ENCODE peak calls at places on chromosomes 13 and 19, in five cellular contexts. X, W, S, O and A are unnamed samples.

GRCh38 chr13:113122571-113123225 is at the start of gene F10:
- ATAC-seq in X (no peak), W (no peak), S (peak), O (peak), A (no peak)

GRCh38 chr19:47430041-47430802 is 10.9 kb upstream of the MEIS3 start:
- ATAC-seq in X (peak), W (peak), S (peak), O (peak), A (no peak)

GRCh38 chr19:34181111-34181864 is 9.0 kb downstream of the LSM14A start:
- ATAC-seq in X (no peak), W (no peak), S (no peak), O (peak), A (no peak)

GRCh38 chr13:30789360-30789862 is 54.1 kb downstream of the ALOX5AP start:
- ATAC-seq in X (no peak), W (no peak), S (no peak), O (peak), A (peak)

GRCh38 chr13:34308725-34309124 is 490.8 kb downstream of the RFC3 start:
- ATAC-seq in X (no peak), W (no peak), S (no peak), O (no peak), A (no peak)

GRCh38 chr19:35657904-35658700 is 8.2 kb upstream of the UPK1A start:
- ATAC-seq in X (peak), W (peak), S (no peak), O (peak), A (no peak)

GRCh38 chr19:31220540-31220939 is 128.7 kb downstream of the TSHZ3 start:
- ATAC-seq in X (peak), W (peak), S (no peak), O (peak), A (no peak)

GRCh38 chr13:51479199-51479523 is 26.3 kb upstream of the INTS6 start:
- ATAC-seq in X (peak), W (no peak), S (no peak), O (peak), A (peak)

GRCh38 chr13:44276061-44276460 is 97.6 kb upstream of the SERP2 start:
- ATAC-seq in X (no peak), W (no peak), S (no peak), O (no peak), A (no peak)

GRCh38 chr13:113962386-113962785 is 11.5 kb downstream of the C13orf46 start:
- ATAC-seq in X (no peak), W (no peak), S (no peak), O (no peak), A (no peak)

GRCh38 chr13:26021516-26021915 is 30.3 kb downstream of the SHISA2 start:
- ATAC-seq in X (no peak), W (no peak), S (no peak), O (no peak), A (no peak)

GRCh38 chr13:72745260-72745659 is 17.5 kb downstream of the BORA start:
- ATAC-seq in X (no peak), W (peak), S (no peak), O (peak), A (no peak)

GRCh38 chr13:24274452-24274971 is 34.9 kb upstream of the C1QTNF9 start:
- ATAC-seq in X (peak), W (peak), S (no peak), O (peak), A (peak)

GRCh38 chr13:98825659-98826058 is 73.2 kb upstream of the SLC15A1 start:
- ATAC-seq in X (no peak), W (no peak), S (no peak), O (no peak), A (peak)

GRCh38 chr19:42179501-42179817 is 38.0 kb downstream of the DEDD2 start:
- ATAC-seq in X (no peak), W (no peak), S (no peak), O (no peak), A (no peak)

GRCh38 chr13:32838985-32839384 is 177.2 kb upstream of the KL start:
- ATAC-seq in X (peak), W (peak), S (peak), O (no peak), A (no peak)

GRCh38 chr19:2061936-2062729 is 11.1 kb upstream of the MKNK2 start:
- ATAC-seq in X (peak), W (peak), S (peak), O (peak), A (peak)

GRCh38 chr13:73825143-73825542 is 309.1 kb downstream of the KLF12 start:
- ATAC-seq in X (peak), W (peak), S (no peak), O (no peak), A (no peak)

GRCh38 chr19:8908066-8908465 is 75.9 kb downstream of the MBD3L1 start:
- ATAC-seq in X (no peak), W (no peak), S (no peak), O (no peak), A (no peak)

GRCh38 chr19:11331502-11331901 is 8.0 kb downstream of the RAB3D start:
- ATAC-seq in X (no peak), W (no peak), S (no peak), O (no peak), A (no peak)

GRCh38 chr13:110907951-110908898 is 6.6 kb downstream of the ANKRD10 start:
- ATAC-seq in X (peak), W (peak), S (no peak), O (peak), A (no peak)

GRCh38 chr19:39919976-39920375 is 14.5 kb downstream of the FCGBP start:
- ATAC-seq in X (no peak), W (no peak), S (no peak), O (no peak), A (no peak)

GRCh38 chr19:40091205-40092129 is 724 bp upstream of the ZNF780A start:
- ATAC-seq in X (no peak), W (no peak), S (no peak), O (no peak), A (no peak)

GRCh38 chr13:44231786-44232516 is 141.7 kb upstream of the SERP2 start:
- ATAC-seq in X (peak), W (peak), S (peak), O (peak), A (no peak)

GRCh38 chr19:50794074-50794777 is 4.0 kb downstream of the ACP4 start:
- ATAC-seq in X (peak), W (peak), S (no peak), O (peak), A (peak)

GRCh38 chr19:23474761-23475160 is 79.5 kb upstream of the ZNF91 start:
- ATAC-seq in X (no peak), W (no peak), S (no peak), O (no peak), A (no peak)

GRCh38 chr19:14933506-14933905 is 7.8 kb upstream of the OR7C2 start:
- ATAC-seq in X (no peak), W (no peak), S (no peak), O (no peak), A (no peak)

GRCh38 chr13:39900106-39900750 is 244.8 kb downstream of the COG6 start:
- ATAC-seq in X (no peak), W (no peak), S (peak), O (no peak), A (no peak)